ENCODE peak calls at places on chromosomes 5 and 9, in ten cellular contexts. U is cardiac muscle cell, Q is neural progenitor cell, A is pancreas, D is heart left ventricle, W is MM.1S, G is fibroblast of lung, P is astrocyte, F is adipocyte, X is tibial artery. M is an unnamed sample.

GRCh38 chr9:120184266-120184665 is 395.7 kb downstream of the CDK5RAP2 start:
- DNase-seq in U (no peak), Q (no peak), A (no peak), D (no peak), W (no peak), G (no peak), P (no peak), F (no peak), X (no peak), M (no peak)

GRCh38 chr5:153135416-153135815 is 355.1 kb upstream of the GRIA1 start:
- DNase-seq in U (no peak), Q (no peak), A (no peak), D (no peak), W (no peak), G (peak; percentile 67), P (peak; percentile 56), F (no peak), X (no peak), M (no peak)

GRCh38 chr5:96196890-96197289 is 235.2 kb upstream of the ELL2 start:
- DNase-seq in U (no peak), Q (no peak), A (no peak), D (no peak), W (no peak), G (no peak), P (no peak), F (no peak), X (no peak), M (no peak)

GRCh38 chr5:17189381-17190036 is 27.9 kb upstream of the BASP1 start:
- DNase-seq in U (peak; percentile 90), Q (peak; percentile 91), A (peak; percentile 36), D (peak; percentile 81), W (peak; percentile 67), G (peak; percentile 69), P (peak; percentile 57), F (peak; percentile 93), X (peak; percentile 77), M (peak; percentile 81)

GRCh38 chr5:54719384-54720306 is 202.1 kb downstream of the SNX18 start:
- DNase-seq in U (peak; percentile 92), Q (peak; percentile 74), A (no peak), D (no peak), W (no peak), G (peak; percentile 78), P (peak; percentile 70), F (peak; percentile 83), X (no peak), M (no peak)

GRCh38 chr9:135898634-135899407 is 8.5 kb downstream of the CAMSAP1 start:
- DNase-seq in U (no peak), Q (no peak), A (no peak), D (no peak), W (peak; percentile 11), G (peak; percentile 78), P (peak; percentile 74), F (peak; percentile 78), X (no peak), M (peak; percentile 88)

GRCh38 chr5:132008961-132009680 is 2.3 kb downstream of the ACSL6 start:
- DNase-seq in U (no peak), Q (no peak), A (no peak), D (no peak), W (no peak), G (no peak), P (no peak), F (no peak), X (peak; percentile 49), M (no peak)

GRCh38 chr5:140868721-140869554 is at the start of gene PCDHA11:
- DNase-seq in U (peak; percentile 66), Q (peak; percentile 63), A (no peak), D (no peak), W (peak; percentile 69), G (no peak), P (no peak), F (peak; percentile 8), X (no peak), M (peak; percentile 9)

GRCh38 chr5:75337366-75338021 is 474 bp downstream of the HMGCR start:
- DNase-seq in U (peak; percentile 62), Q (no peak), A (peak; percentile 11), D (no peak), W (no peak), G (peak; percentile 24), P (no peak), F (peak; percentile 66), X (peak; percentile 68), M (no peak)

GRCh38 chr9:100049551-100049950 is 49.2 kb downstream of the ERP44 start:
- DNase-seq in U (no peak), Q (no peak), A (no peak), D (no peak), W (no peak), G (no peak), P (no peak), F (no peak), X (no peak), M (no peak)

GRCh38 chr9:89999176-89999533 is 394.3 kb downstream of the GADD45G start:
- DNase-seq in U (no peak), Q (no peak), A (peak; percentile 85), D (no peak), W (no peak), G (no peak), P (no peak), F (no peak), X (no peak), M (no peak)

GRCh38 chr9:21479152-21479702 is 2.9 kb downstream of the IFNE start:
- DNase-seq in U (no peak), Q (no peak), A (no peak), D (no peak), W (no peak), G (no peak), P (no peak), F (no peak), X (no peak), M (no peak)
- H3K36me3 ChIP-seq in U (no peaks in the 10 kb centered on the region), Q (no peaks in the 10 kb centered on the region), A (no peaks in the 10 kb centered on the region), D (no peaks in the 10 kb centered on the region), W (no peaks in the 10 kb centered on the region), G (peaks cover 1% of the 10 kb centered on the region), P (peaks cover 32% of the 10 kb centered on the region), F (peaks cover 8% of the 10 kb centered on the region), X (no peaks in the 10 kb centered on the region), M (no peaks in the 10 kb centered on the region)

GRCh38 chr9:124045076-124045829 is 33.7 kb downstream of the LHX2 start:
- DNase-seq in U (no peak), Q (peak; percentile 62), A (peak; percentile 19), D (peak; percentile 79), W (no peak), G (peak; percentile 11), P (no peak), F (peak; percentile 74), X (peak; percentile 81), M (no peak)

GRCh38 chr9:124047106-124047716 is 35.6 kb downstream of the LHX2 start:
- DNase-seq in U (no peak), Q (no peak), A (no peak), D (no peak), W (no peak), G (no peak), P (no peak), F (no peak), X (no peak), M (no peak)

GRCh38 chr9:124044448-124044847 is 32.9 kb downstream of the LHX2 start:
- DNase-seq in U (no peak), Q (no peak), A (no peak), D (no peak), W (no peak), G (no peak), P (no peak), F (no peak), X (no peak), M (no peak)

GRCh38 chr9:124046189-124046588 is 34.6 kb downstream of the LHX2 start:
- DNase-seq in U (no peak), Q (no peak), A (no peak), D (no peak), W (no peak), G (no peak), P (no peak), F (no peak), X (no peak), M (no peak)

DNA sequence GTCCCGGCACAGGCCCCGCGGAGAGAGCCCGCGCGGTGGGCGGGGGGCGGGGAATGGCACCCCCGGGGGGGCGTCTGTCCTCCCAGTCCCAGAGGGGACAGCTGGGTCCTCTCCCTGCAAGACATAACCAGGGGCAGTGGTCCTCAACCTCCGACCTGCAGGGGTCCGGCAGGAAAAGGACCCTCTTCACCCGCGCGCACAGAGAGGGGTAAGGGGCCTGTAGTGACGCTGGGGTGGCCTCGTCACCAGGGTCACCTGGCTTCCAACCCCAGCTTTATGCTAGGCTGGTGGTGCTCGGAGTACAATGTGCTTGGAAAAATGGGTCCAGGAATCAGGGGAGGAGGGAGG is 34.2 kb downstream of the LHX2 start:
- DNase-seq in U (no peak), Q (no peak), A (no peak), D (no peak), W (no peak), G (no peak), P (no peak), F (no peak), X (no peak), M (no peak)
- H3K4me3 ChIP-seq in U (peak overlapping the region; percentile 20), Q (peak overlapping the region; percentile 45), A (no peak overlapping the region), D (peak overlapping the region; percentile 54), W (no peak overlapping the region), G (peak overlapping the region; percentile 25), P (no peak overlapping the region), F (no peak overlapping the region), X (peak overlapping the region; percentile 57), M (no peak overlapping the region)

GRCh38 chr9:36748322-36748899 is 175.7 kb downstream of the MELK start:
- DNase-seq in U (peak; percentile 91), Q (peak; percentile 84), A (no peak), D (no peak), W (peak; percentile 36), G (peak; percentile 33), P (peak; percentile 22), F (peak; percentile 68), X (no peak), M (peak; percentile 57)
- H3K27me3 ChIP-seq in U (peaks cover 38% of the 10 kb centered on the region), Q (peaks cover 61% of the 10 kb centered on the region), A (no peaks in the 10 kb centered on the region), D (no peaks in the 10 kb centered on the region), W (peaks cover 6% of the 10 kb centered on the region), G (no peaks in the 10 kb centered on the region), P (peaks cover 20% of the 10 kb centered on the region), F (peaks cover 66% of the 10 kb centered on the region), X (peaks cover 48% of the 10 kb centered on the region), M (no peaks in the 10 kb centered on the region)

DNA sequence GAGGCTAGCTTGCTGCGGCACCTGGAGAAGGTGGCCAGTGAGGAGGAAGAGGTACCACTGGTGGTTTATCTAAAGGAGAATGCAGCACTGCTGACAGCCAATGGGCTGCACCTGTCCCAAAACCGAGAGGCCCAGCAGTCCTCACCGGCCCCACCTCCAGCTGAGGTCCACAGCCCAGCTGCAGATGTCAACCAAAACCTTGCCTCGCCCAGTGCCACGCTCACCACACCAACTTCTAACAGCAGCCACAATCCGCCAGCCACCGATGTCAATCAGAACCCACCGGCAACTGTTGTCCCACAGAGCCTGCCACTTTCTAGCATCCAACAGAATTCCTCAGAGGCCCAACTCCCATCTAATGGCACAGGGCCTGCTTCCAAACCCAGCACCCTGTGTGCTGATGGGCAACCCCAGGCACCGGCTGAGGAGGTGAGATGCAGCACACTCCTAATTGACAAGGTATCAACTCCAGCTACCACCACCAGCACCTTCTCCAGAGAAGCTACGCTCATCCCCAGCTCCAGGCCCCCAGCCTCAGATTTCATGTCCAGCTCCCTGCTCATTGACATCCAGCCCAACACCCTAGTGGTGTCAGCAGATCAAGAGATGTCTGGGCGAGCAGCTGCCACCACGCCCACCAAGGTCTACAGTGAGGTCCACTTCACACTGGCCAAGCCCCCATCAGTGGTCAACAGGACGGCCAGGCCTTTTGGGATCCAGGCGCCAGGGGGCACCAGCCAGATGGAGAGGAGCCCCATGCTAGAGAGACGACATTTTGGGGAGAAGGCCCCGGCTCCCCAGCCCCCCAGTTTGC is 8.0 kb downstream of the SYNPO start:
- DNase-seq in U (no peak), Q (no peak), A (no peak), D (peak; percentile 47), W (no peak), G (no peak), P (no peak), F (no peak), X (peak; percentile 65), M (peak; percentile 87)
- H3K36me3 ChIP-seq in U (no peaks in the 10 kb centered on the region), Q (no peaks in the 10 kb centered on the region), A (no peaks in the 10 kb centered on the region), D (peaks cover 62% of the 10 kb centered on the region), W (no peaks in the 10 kb centered on the region), G (peaks cover 17% of the 10 kb centered on the region), P (peaks cover 3% of the 10 kb centered on the region), F (peaks cover 14% of the 10 kb centered on the region), X (peaks cover 34% of the 10 kb centered on the region), M (peaks cover 7% of the 10 kb centered on the region)

M was measured in SJCRH30.